ENCODE peak calls at places on chromosomes 1 and 21, in six cellular contexts. N, M, J, P, A and Z are unnamed samples.

GRCh38 chr1:147640553-147641165 is 29.7 kb downstream of the ACP6 start:
- DNase-seq in N (peak), M (peak), J (peak), P (peak), A (no peak), Z (peak)

GRCh38 chr1:25486602-25487001 is 55.9 kb downstream of the MACO1 start:
- DNase-seq in N (no peak), M (no peak), J (no peak), P (no peak), A (no peak), Z (no peak)

GRCh38 chr1:26161408-26162219 is 2.7 kb downstream of the FAM110D start:
- DNase-seq in N (peak), M (peak), J (no peak), P (peak), A (peak), Z (no peak)

GRCh38 chr1:67336157-67336556 is 28.5 kb downstream of the IL12RB2 start:
- DNase-seq in N (no peak), M (no peak), J (no peak), P (no peak), A (no peak), Z (no peak)

GRCh38 chr21:26850116-26850643 is 5.0 kb upstream of the ADAMTS1 start:
- DNase-seq in N (no peak), M (peak), J (no peak), P (no peak), A (peak), Z (peak)

GRCh38 chr1:111924786-111925185 is 64.7 kb downstream of the KCND3 start:
- DNase-seq in N (no peak), M (no peak), J (no peak), P (no peak), A (no peak), Z (no peak)

GRCh38 chr1:152013664-152014237 is 20.1 kb upstream of the S100A10 start:
- DNase-seq in N (peak), M (peak), J (no peak), P (peak), A (no peak), Z (peak)

GRCh38 chr1:39509360-39510009 is 18.0 kb downstream of the BMP8A start:
- DNase-seq in N (no peak), M (peak), J (no peak), P (no peak), A (no peak), Z (peak)

GRCh38 chr1:205208805-205209204 is 2.7 kb downstream of the DSTYK start:
- DNase-seq in N (no peak), M (no peak), J (no peak), P (no peak), A (no peak), Z (no peak)

GRCh38 chr1:103461171-103462105 is 64.1 kb upstream of the RNPC3 start:
- DNase-seq in N (no peak), M (no peak), J (no peak), P (no peak), A (peak), Z (peak)

GRCh38 chr1:223752721-223753515 is 40.6 kb downstream of the CAPN2 start:
- DNase-seq in N (no peak), M (no peak), J (no peak), P (no peak), A (no peak), Z (no peak)

GRCh38 chr1:204366759-204367158 is 7.0 kb upstream of the PLEKHA6 start:
- DNase-seq in N (no peak), M (peak), J (no peak), P (peak), A (no peak), Z (no peak)

GRCh38 chr1:153271711-153272110 is 12.2 kb downstream of the LORICRIN start:
- DNase-seq in N (no peak), M (no peak), J (no peak), P (no peak), A (no peak), Z (no peak)

GRCh38 chr1:11648732-11649158 is 5.5 kb downstream of the FBXO2 start:
- DNase-seq in N (no peak), M (no peak), J (no peak), P (no peak), A (no peak), Z (no peak)

GRCh38 chr1:56816909-56817308 is 2.3 kb downstream of the FYB2 start:
- DNase-seq in N (no peak), M (no peak), J (peak), P (no peak), A (no peak), Z (no peak)

GRCh38 chr1:205335692-205336091 is 14.1 kb upstream of the NUAK2 start:
- DNase-seq in N (peak), M (peak), J (peak), P (peak), A (no peak), Z (peak)

GRCh38 chr1:48250572-48250971 is 28.1 kb downstream of the SLC5A9 start:
- DNase-seq in N (no peak), M (no peak), J (peak), P (no peak), A (no peak), Z (no peak)

GRCh38 chr1:41359211-41360073 is 1.8 kb upstream of the FOXO6 start:
- DNase-seq in N (no peak), M (no peak), J (no peak), P (no peak), A (no peak), Z (peak)

GRCh38 chr1:67570473-67571143 is 114.4 kb upstream of the GADD45A start:
- DNase-seq in N (no peak), M (no peak), J (no peak), P (no peak), A (no peak), Z (peak)

GRCh38 chr1:76281306-76281705 is 206.8 kb downstream of the ST6GALNAC3 start:
- DNase-seq in N (no peak), M (no peak), J (no peak), P (no peak), A (no peak), Z (no peak)

GRCh38 chr21:39153373-39153772 is 29.9 kb downstream of the PSMG1 start:
- DNase-seq in N (no peak), M (peak), J (no peak), P (no peak), A (no peak), Z (peak)

GRCh38 chr1:24721533-24721932 is 23.7 kb upstream of the CLIC4 start:
- DNase-seq in N (no peak), M (no peak), J (no peak), P (no peak), A (no peak), Z (no peak)

GRCh38 chr1:228377664-228378452 is 28.8 kb downstream of the TRIM11 start:
- DNase-seq in N (peak), M (peak), J (no peak), P (no peak), A (no peak), Z (no peak)

GRCh38 chr1:27408151-27408550 is 15.7 kb downstream of the GPR3 start:
- DNase-seq in N (no peak), M (no peak), J (no peak), P (no peak), A (no peak), Z (no peak)

GRCh38 chr1:227797612-227798011 is 17.9 kb upstream of the PRSS38 start:
- DNase-seq in N (no peak), M (no peak), J (no peak), P (no peak), A (no peak), Z (no peak)

GRCh38 chr1:186858923-186859322 is 30.2 kb downstream of the PLA2G4A start:
- DNase-seq in N (no peak), M (no peak), J (no peak), P (no peak), A (no peak), Z (no peak)

GRCh38 chr21:44517175-44517899 is 22.7 kb downstream of the KRTAP10-1 start:
- DNase-seq in N (no peak), M (peak), J (peak), P (no peak), A (no peak), Z (peak)

GRCh38 chr1:73765551-73766233 is 432.3 kb downstream of the LRRIQ3 start:
- DNase-seq in N (no peak), M (no peak), J (no peak), P (no peak), A (no peak), Z (no peak)

GRCh38 chr1:203572134-203572625 is 54.5 kb upstream of the ATP2B4 start:
- DNase-seq in N (no peak), M (no peak), J (no peak), P (peak), A (no peak), Z (no peak)

GRCh38 chr1:6263716-6264115 is 2.8 kb upstream of the GPR153 start:
- DNase-seq in N (no peak), M (no peak), J (no peak), P (no peak), A (no peak), Z (no peak)